ENCODE peak calls at places on chromosomes 6 and 20, in five cellular contexts. B is tibial nerve, C is uterus, V is DND-41, D is tibial artery. F is an unnamed sample.
A peak's percentile ranks its signal among the peaks of the same experiment; 100 is the strongest.

GRCh38 chr6:80163754-80164187 is 57.3 kb downstream of the BCKDHB start:
- DNase-seq in B (no peak), C (no peak), V (no peak), D (no peak), F (no peak)

GRCh38 chr20:63404129-63405085 is 43.3 kb upstream of the CHRNA4 start:
- DNase-seq in B (no peak), C (no peak), V (no peak), D (no peak), F (no peak)

GRCh38 chr20:48709744-48710143 is 118.1 kb downstream of the PREX1 start:
- DNase-seq in B (no peak), C (no peak), V (no peak), D (peak; percentile 69), F (peak; percentile 59)

GRCh38 chr6:139569561-139569960 is 195.1 kb upstream of the CITED2 start:
- DNase-seq in B (no peak), C (no peak), V (no peak), D (no peak), F (no peak)

GRCh38 chr6:91132461-91132860 is 545.6 kb upstream of the MAP3K7 start:
- DNase-seq in B (no peak), C (no peak), V (no peak), D (no peak), F (no peak)

GRCh38 chr20:33945391-33946079 is 48.2 kb upstream of the RALY start:
- DNase-seq in B (no peak), C (no peak), V (no peak), D (no peak), F (no peak)

GRCh38 chr6:53984163-53984562 is 127.1 kb upstream of the MLIP start:
- DNase-seq in B (no peak), C (no peak), V (no peak), D (no peak), F (no peak)

GRCh38 chr6:37858363-37858762 is 38.8 kb downstream of the ZFAND3 start:
- DNase-seq in B (no peak), C (no peak), V (no peak), D (no peak), F (no peak)

GRCh38 chr20:39429716-39430115 is 467.6 kb downstream of the DHX35 start:
- DNase-seq in B (no peak), C (no peak), V (no peak), D (no peak), F (no peak)

GRCh38 chr6:49333345-49334120 is 129.5 kb downstream of the MMUT start:
- DNase-seq in B (no peak), C (no peak), V (no peak), D (no peak), F (no peak)

GRCh38 chr6:170046786-170047626 is 243.9 kb downstream of the DLL1 start:
- DNase-seq in B (no peak), C (peak; percentile 6), V (no peak), D (peak; percentile 66), F (peak; percentile 55)

GRCh38 chr20:47196091-47197081 is 160.1 kb downstream of the ZMYND8 start:
- DNase-seq in B (peak; percentile 65), C (peak; percentile 70), V (peak; percentile 82), D (peak; percentile 80), F (peak; percentile 80)

GRCh38 chr6:31597006-31597405 is 4.2 kb upstream of the NCR3 start:
- DNase-seq in B (no peak), C (no peak), V (peak; percentile 53), D (no peak), F (no peak)

GRCh38 chr6:157023958-157024357 is 246.8 kb downstream of the ARID1B start:
- DNase-seq in B (no peak), C (no peak), V (no peak), D (no peak), F (no peak)

GRCh38 chr6:32558426-32559057 is 28.5 kb upstream of the HLA-DRB5 start:
- DNase-seq in B (no peak), C (no peak), V (no peak), D (no peak), F (no peak)

GRCh38 chr6:169689247-169689646 is 12.6 kb downstream of the WDR27 start:
- DNase-seq in B (no peak), C (no peak), V (no peak), D (no peak), F (no peak)

GRCh38 chr6:83365931-83366330 is 64.9 kb downstream of the ME1 start:
- DNase-seq in B (peak; percentile 34), C (no peak), V (no peak), D (no peak), F (no peak)

GRCh38 chr6:152846825-152847224 is 96.2 kb downstream of the VIP start:
- DNase-seq in B (no peak), C (no peak), V (no peak), D (no peak), F (no peak)

GRCh38 chr6:27078734-27079357 is 168.7 kb upstream of the PRSS16 start:
- DNase-seq in B (peak; percentile 50), C (no peak), V (peak; percentile 53), D (no peak), F (no peak)

GRCh38 chr6:75334266-75335040 is 49.9 kb upstream of the TMEM30A start:
- DNase-seq in B (no peak), C (no peak), V (no peak), D (no peak), F (no peak)

GRCh38 chr6:71468841-71469750 is 180.5 kb downstream of the OGFRL1 start:
- DNase-seq in B (no peak), C (peak; percentile 27), V (no peak), D (peak; percentile 69), F (no peak)

GRCh38 chr6:151716446-151717047 is 90.9 kb upstream of the ESR1 start:
- DNase-seq in B (no peak), C (no peak), V (no peak), D (no peak), F (no peak)

GRCh38 chr6:114284281-114284680 is 58.5 kb downstream of the HS3ST5 start:
- DNase-seq in B (no peak), C (no peak), V (no peak), D (no peak), F (no peak)

GRCh38 chr6:31354248-31354647 is 2.7 kb downstream of the HLA-B start:
- DNase-seq in B (no peak), C (no peak), V (no peak), D (no peak), F (no peak)

DNA sequence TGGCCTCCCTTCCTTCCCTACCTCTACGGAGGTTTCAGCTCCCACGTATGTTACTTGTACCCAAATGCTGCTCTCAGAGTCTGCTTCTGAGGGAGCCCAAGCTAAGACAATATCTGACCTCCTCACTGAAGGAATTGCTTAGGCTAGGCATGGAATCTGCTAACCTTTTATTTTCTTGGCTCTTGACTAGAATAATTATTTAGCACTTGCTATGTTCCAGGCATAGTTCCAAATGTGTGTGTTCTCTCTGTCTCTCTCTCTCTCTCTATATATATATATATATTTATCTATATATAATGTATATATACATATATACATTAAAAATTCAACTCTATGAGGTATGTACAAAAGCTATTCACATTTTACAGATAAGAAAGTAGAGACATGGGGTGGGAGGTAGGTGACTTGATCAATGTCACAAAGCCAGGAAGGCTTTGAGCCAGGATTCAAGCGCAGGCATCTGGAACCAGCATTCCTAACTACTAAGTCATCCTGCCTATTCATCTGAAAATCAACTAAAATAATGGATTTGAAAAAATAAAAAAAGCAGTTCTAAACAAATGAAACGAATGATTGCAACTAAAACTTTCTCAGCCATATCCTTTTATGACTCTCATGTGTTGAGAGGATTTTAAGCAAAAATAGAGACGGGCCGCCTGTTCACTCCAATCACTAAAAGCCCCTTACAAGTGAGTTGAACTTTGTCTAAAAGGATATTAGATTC is 189.7 kb upstream of the JAG1 start:
- DNase-seq in B (no peak), C (peak; percentile 18), V (no peak), D (no peak), F (no peak)
- H3K4me3 ChIP-seq in B (no peak overlapping the region), C (no peak overlapping the region), V (no peak overlapping the region), D (no peak overlapping the region), F (peak overlapping the region; percentile 24)

GRCh38 chr20:37315293-37316110 is 26.0 kb downstream of the MANBAL start:
- DNase-seq in B (peak; percentile 67), C (peak; percentile 82), V (no peak), D (peak; percentile 93), F (peak; percentile 77)
- H3K4me1 ChIP-seq in B (peaks cover 5% of the 10 kb centered on the region), C (peaks cover 19% of the 10 kb centered on the region), V (peaks cover 10% of the 10 kb centered on the region), D (peaks cover 33% of the 10 kb centered on the region), F (no peaks in the 10 kb centered on the region)

GRCh38 chr20:35034150-35034549 is 58.5 kb downstream of the TRPC4AP start:
- DNase-seq in B (no peak), C (no peak), V (no peak), D (no peak), F (no peak)

GRCh38 chr20:35040090-35040489 is 52.5 kb downstream of the TRPC4AP start:
- DNase-seq in B (no peak), C (no peak), V (no peak), D (no peak), F (no peak)

GRCh38 chr20:35042268-35042667 is 50.3 kb downstream of the TRPC4AP start:
- DNase-seq in B (no peak), C (no peak), V (no peak), D (no peak), F (no peak)

GRCh38 chr20:35040646-35041045 is 52.0 kb downstream of the TRPC4AP start:
- DNase-seq in B (no peak), C (no peak), V (no peak), D (no peak), F (no peak)

DNA sequence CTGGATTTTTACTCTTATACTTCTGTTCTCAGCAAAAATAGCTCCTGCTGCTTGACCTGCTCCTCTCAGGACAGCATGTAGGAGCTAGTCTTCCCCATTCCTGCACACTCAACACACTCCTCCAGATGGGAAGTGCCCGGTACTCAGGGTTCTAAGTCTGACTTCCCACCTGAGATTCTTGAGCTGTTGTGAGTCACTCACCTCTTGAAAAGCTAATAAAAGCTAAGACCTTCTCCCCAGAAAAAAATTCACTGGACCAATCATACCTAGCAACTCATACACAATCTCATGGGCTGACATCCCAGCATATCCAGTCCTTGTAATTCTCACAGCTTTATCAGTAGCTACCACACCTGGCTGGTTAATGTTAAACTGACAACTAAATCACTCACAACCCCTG is 53.5 kb downstream of the TRPC4AP start:
- DNase-seq in B (no peak), C (no peak), V (no peak), D (no peak), F (no peak)
- H3K4me3 ChIP-seq in B (no peak overlapping the region), C (no peak overlapping the region), V (no peak overlapping the region), D (no peak overlapping the region), F (no peak overlapping the region)

GRCh38 chr20:32473231-32474008 is 111.7 kb downstream of the NOL4L start:
- DNase-seq in B (no peak), C (no peak), V (no peak), D (no peak), F (no peak)
- H3K4me1 ChIP-seq in B (peaks cover 4% of the 10 kb centered on the region), C (peaks cover 32% of the 10 kb centered on the region), V (no peaks in the 10 kb centered on the region), D (peaks cover 24% of the 10 kb centered on the region), F (no peaks in the 10 kb centered on the region)

GRCh38 chr6:64037421-64037820 is 401.8 kb downstream of the PHF3 start:
- DNase-seq in B (no peak), C (no peak), V (no peak), D (no peak), F (no peak)
- H3K4me3 ChIP-seq in B (no peak overlapping the region), C (no peak overlapping the region), V (no peak overlapping the region), D (no peak overlapping the region), F (no peak overlapping the region)

F was measured in aorta.